ENCODE peak calls at places on chromosome 4, in seven cellular contexts. J is H7; V is astrocyte of the spinal cord; F is CD14-positive monocyte; D is Right ventricle myocardium superior; O is AG20443; G is stimulated activated CD8-positive, alpha-beta memory T cell treated with anti-CD3 and anti-CD28 coated beads, Interleukin-4, amount 100 ng/mL, for 4 hours. N is an unnamed sample.
A peak's percentile ranks its signal among the peaks of the same experiment; 100 is the strongest.

GRCh38 chr4:173478136-173478860 is 51.7 kb downstream of the HAND2 start:
- DNase-seq in J (no peak), V (peak; percentile 69), F (no peak), D (no peak), O (peak; percentile 37), G (no peak), N (no peak)

GRCh38 chr4:118865091-118865708 is 23.5 kb upstream of the SYNPO2 start:
- DNase-seq in J (peak; percentile 48), V (peak; percentile 64), F (no peak), D (no peak), O (peak; percentile 72), G (no peak), N (no peak)

GRCh38 chr4:169030575-169030982 is 20.5 kb upstream of the CBR4 start:
- DNase-seq in J (no peak), V (peak; percentile 44), F (no peak), D (no peak), O (no peak), G (no peak), N (no peak)

GRCh38 chr4:169164669-169165415 is 105.9 kb downstream of the SH3RF1 start:
- DNase-seq in J (no peak), V (peak; percentile 30), F (no peak), D (no peak), O (peak; percentile 68), G (no peak), N (no peak)

GRCh38 chr4:14368391-14368790 is 633.9 kb upstream of the CPEB2 start:
- DNase-seq in J (no peak), V (no peak), F (no peak), D (peak; percentile 43), O (no peak), G (no peak), N (no peak)

GRCh38 chr4:182760644-182761043 is 156.5 kb downstream of the DCTD start:
- DNase-seq in J (no peak), V (no peak), F (no peak), D (no peak), O (no peak), G (no peak), N (no peak)

GRCh38 chr4:3346146-3346545 is 53.3 kb downstream of the RGS12 start:
- DNase-seq in J (peak; percentile 84), V (peak; percentile 75), F (no peak), D (peak; percentile 2), O (peak; percentile 88), G (no peak), N (no peak)

GRCh38 chr4:183321516-183321915 is 710 bp downstream of the CLDN24 start:
- DNase-seq in J (no peak), V (no peak), F (no peak), D (no peak), O (no peak), G (no peak), N (no peak)

GRCh38 chr4:156970501-156971167 is 965 bp downstream of the PDGFC start:
- DNase-seq in J (peak; percentile 46), V (no peak), F (peak; percentile 71), D (peak; percentile 76), O (peak; percentile 72), G (no peak), N (peak; percentile 1)

GRCh38 chr4:41297832-41298231 is 41.1 kb downstream of the UCHL1 start:
- DNase-seq in J (no peak), V (no peak), F (no peak), D (no peak), O (no peak), G (no peak), N (no peak)

GRCh38 chr4:183658362-183659028 is 490 bp downstream of the RWDD4 start:
- DNase-seq in J (peak; percentile 84), V (peak; percentile 17), F (no peak), D (peak; percentile 48), O (peak; percentile 53), G (peak; percentile 0), N (no peak)

GRCh38 chr4:16731776-16732380 is 166.6 kb downstream of the LDB2 start:
- DNase-seq in J (no peak), V (no peak), F (no peak), D (no peak), O (no peak), G (no peak), N (no peak)

GRCh38 chr4:8248091-8248490 is 21.5 kb upstream of the HTRA3 start:
- DNase-seq in J (no peak), V (no peak), F (no peak), D (no peak), O (no peak), G (no peak), N (no peak)

GRCh38 chr4:150078041-150078995 is at the start of gene DCLK2:
- DNase-seq in J (peak; percentile 92), V (peak; percentile 93), F (no peak), D (peak; percentile 90), O (peak; percentile 95), G (no peak), N (no peak)

GRCh38 chr4:54879576-54879975 is 221.8 kb downstream of the KIT start:
- DNase-seq in J (no peak), V (peak; percentile 81), F (no peak), D (no peak), O (peak; percentile 68), G (no peak), N (no peak)

GRCh38 chr4:10773010-10773409 is 88.4 kb upstream of the CLNK start:
- DNase-seq in J (no peak), V (peak; percentile 70), F (no peak), D (no peak), O (no peak), G (no peak), N (no peak)

GRCh38 chr4:744212-744841 is 38.7 kb downstream of the PCGF3 start:
- DNase-seq in J (peak; percentile 69), V (no peak), F (no peak), D (peak; percentile 39), O (no peak), G (no peak), N (no peak)

GRCh38 chr4:185235480-185236154 is 26.2 kb downstream of the SNX25 start:
- DNase-seq in J (no peak), V (no peak), F (no peak), D (no peak), O (no peak), G (no peak), N (no peak)

GRCh38 chr4:116952530-116953108 is 132.8 kb downstream of the TRAM1L1 start:
- DNase-seq in J (no peak), V (no peak), F (no peak), D (no peak), O (no peak), G (no peak), N (no peak)

GRCh38 chr4:76756416-76756815 is 141.5 kb downstream of the SOWAHB start:
- DNase-seq in J (no peak), V (no peak), F (no peak), D (no peak), O (no peak), G (no peak), N (no peak)

GRCh38 chr4:70705856-70706461 is 15.8 kb upstream of the RUFY3 start:
- DNase-seq in J (no peak), V (no peak), F (no peak), D (no peak), O (no peak), G (no peak), N (no peak)

GRCh38 chr4:121072080-121072835 is at the start of gene NDNF:
- DNase-seq in J (peak; percentile 72), V (peak; percentile 34), F (no peak), D (peak; percentile 57), O (peak; percentile 67), G (peak; percentile 18), N (no peak)

GRCh38 chr4:125390126-125390525 is 75.4 kb downstream of the FAT4 start:
- DNase-seq in J (no peak), V (peak; percentile 86), F (no peak), D (no peak), O (peak; percentile 65), G (no peak), N (no peak)

GRCh38 chr4:75710246-75710645 is 14.1 kb upstream of the USO1 start:
- DNase-seq in J (no peak), V (peak; percentile 18), F (no peak), D (no peak), O (no peak), G (no peak), N (no peak)

N was measured in esophagus squamous epithelium.